ENCODE peak calls at places on chromosomes 4 and X, in five cellular contexts. One of them, this sample, is unnamed.

GRCh38 chr4:1022739-1023066 is 11.3 kb downstream of the FGFRL1 start:
- DNase-seq in cardiac fibroblast: no peak
- DNase-seq in cerebellar cortex: no peak
- DNase-seq in stimulated activated CD8-positive, alpha-beta memory T cell treated with anti-CD3 and anti-CD28 coated beads, Interleukin-15, amount 100 ng/mL, for 24 hours: no peak
- DNase-seq in COLO829: no peak
- DNase-seq in this sample: no peak

GRCh38 chr4:2045518-2045951 is 13.6 kb upstream of the NAT8L start:
- DNase-seq in cardiac fibroblast: no peak
- DNase-seq in cerebellar cortex: peak
- DNase-seq in COLO829: no peak
- DNase-seq in stimulated activated CD8-positive, alpha-beta memory T cell treated with anti-CD3 and anti-CD28 coated beads, Interleukin-15, amount 100 ng/mL, for 24 hours: no peak
- DNase-seq in this sample: no peak

GRCh38 chr4:128159967-128160366 is 98.9 kb downstream of the LARP1B start:
- DNase-seq in cardiac fibroblast: peak
- DNase-seq in stimulated activated CD8-positive, alpha-beta memory T cell treated with anti-CD3 and anti-CD28 coated beads, Interleukin-15, amount 100 ng/mL, for 24 hours: no peak
- DNase-seq in COLO829: no peak
- DNase-seq in cerebellar cortex: no peak
- DNase-seq in this sample: no peak

GRCh38 chrX:133590703-133591505 is 175.6 kb upstream of the GPC4 start:
- DNase-seq in cardiac fibroblast: no peak
- DNase-seq in cerebellar cortex: no peak
- DNase-seq in stimulated activated CD8-positive, alpha-beta memory T cell treated with anti-CD3 and anti-CD28 coated beads, Interleukin-15, amount 100 ng/mL, for 24 hours: no peak
- DNase-seq in COLO829: no peak
- DNase-seq in this sample: no peak

GRCh38 chr4:52861879-52862604 is at the start of gene RASL11B:
- DNase-seq in cardiac fibroblast: peak
- DNase-seq in cerebellar cortex: peak
- DNase-seq in stimulated activated CD8-positive, alpha-beta memory T cell treated with anti-CD3 and anti-CD28 coated beads, Interleukin-15, amount 100 ng/mL, for 24 hours: peak
- DNase-seq in COLO829: peak
- DNase-seq in this sample: no peak

GRCh38 chr4:2792711-2793577 is at the start of gene SH3BP2:
- DNase-seq in cardiac fibroblast: peak
- DNase-seq in COLO829: peak
- DNase-seq in stimulated activated CD8-positive, alpha-beta memory T cell treated with anti-CD3 and anti-CD28 coated beads, Interleukin-15, amount 100 ng/mL, for 24 hours: no peak
- DNase-seq in cerebellar cortex: peak
- DNase-seq in this sample: no peak

GRCh38 chr4:4541040-4541631 is 712 bp downstream of the STX18 start:
- DNase-seq in stimulated activated CD8-positive, alpha-beta memory T cell treated with anti-CD3 and anti-CD28 coated beads, Interleukin-15, amount 100 ng/mL, for 24 hours: no peak
- DNase-seq in cardiac fibroblast: peak
- DNase-seq in COLO829: peak
- DNase-seq in cerebellar cortex: peak
- DNase-seq in this sample: no peak

GRCh38 chr4:87975466-87975865 is at the start of gene SPP1:
- DNase-seq in stimulated activated CD8-positive, alpha-beta memory T cell treated with anti-CD3 and anti-CD28 coated beads, Interleukin-15, amount 100 ng/mL, for 24 hours: no peak
- DNase-seq in cerebellar cortex: peak
- DNase-seq in cardiac fibroblast: peak
- DNase-seq in COLO829: peak
- DNase-seq in this sample: no peak

GRCh38 chrX:134158821-134159512 is 78.0 kb upstream of the CCDC160 start:
- DNase-seq in cardiac fibroblast: no peak
- DNase-seq in stimulated activated CD8-positive, alpha-beta memory T cell treated with anti-CD3 and anti-CD28 coated beads, Interleukin-15, amount 100 ng/mL, for 24 hours: no peak
- DNase-seq in cerebellar cortex: no peak
- DNase-seq in COLO829: no peak
- DNase-seq in this sample: no peak

GRCh38 chr4:108804648-108805273 is 41.9 kb upstream of the ETNPPL start:
- DNase-seq in cerebellar cortex: no peak
- DNase-seq in cardiac fibroblast: no peak
- DNase-seq in stimulated activated CD8-positive, alpha-beta memory T cell treated with anti-CD3 and anti-CD28 coated beads, Interleukin-15, amount 100 ng/mL, for 24 hours: no peak
- DNase-seq in COLO829: no peak
- DNase-seq in this sample: no peak

GRCh38 chr4:181855307-181855706 is 387.9 kb upstream of the TENM3 start:
- DNase-seq in cerebellar cortex: no peak
- DNase-seq in stimulated activated CD8-positive, alpha-beta memory T cell treated with anti-CD3 and anti-CD28 coated beads, Interleukin-15, amount 100 ng/mL, for 24 hours: no peak
- DNase-seq in COLO829: no peak
- DNase-seq in cardiac fibroblast: no peak
- DNase-seq in this sample: no peak

GRCh38 chrX:49868739-49869138 is 10.5 kb upstream of the USP27X start:
- DNase-seq in cerebellar cortex: no peak
- DNase-seq in stimulated activated CD8-positive, alpha-beta memory T cell treated with anti-CD3 and anti-CD28 coated beads, Interleukin-15, amount 100 ng/mL, for 24 hours: no peak
- DNase-seq in cardiac fibroblast: no peak
- DNase-seq in COLO829: no peak
- DNase-seq in this sample: no peak

GRCh38 chrX:70476934-70477733 is 32.5 kb downstream of the DLG3 start:
- DNase-seq in stimulated activated CD8-positive, alpha-beta memory T cell treated with anti-CD3 and anti-CD28 coated beads, Interleukin-15, amount 100 ng/mL, for 24 hours: no peak
- DNase-seq in cardiac fibroblast: peak
- DNase-seq in COLO829: peak
- DNase-seq in cerebellar cortex: no peak
- DNase-seq in this sample: no peak

GRCh38 chrX:37302569-37302968 is 46.6 kb upstream of the PRRG1 start:
- DNase-seq in cardiac fibroblast: peak
- DNase-seq in cerebellar cortex: no peak
- DNase-seq in COLO829: no peak
- DNase-seq in stimulated activated CD8-positive, alpha-beta memory T cell treated with anti-CD3 and anti-CD28 coated beads, Interleukin-15, amount 100 ng/mL, for 24 hours: no peak
- DNase-seq in this sample: no peak

GRCh38 chrX:154457491-154458115 is 478 bp upstream of the PLXNA3 start:
- DNase-seq in COLO829: no peak
- DNase-seq in cardiac fibroblast: peak
- DNase-seq in cerebellar cortex: no peak
- DNase-seq in stimulated activated CD8-positive, alpha-beta memory T cell treated with anti-CD3 and anti-CD28 coated beads, Interleukin-15, amount 100 ng/mL, for 24 hours: no peak
- DNase-seq in this sample: no peak

GRCh38 chr4:52600275-52600674 is 58.8 kb downstream of the USP46 start:
- DNase-seq in stimulated activated CD8-positive, alpha-beta memory T cell treated with anti-CD3 and anti-CD28 coated beads, Interleukin-15, amount 100 ng/mL, for 24 hours: no peak
- DNase-seq in COLO829: no peak
- DNase-seq in cerebellar cortex: no peak
- DNase-seq in cardiac fibroblast: no peak
- DNase-seq in this sample: no peak

GRCh38 chr4:140135529-140136021 is 18.4 kb downstream of the MAML3 start:
- DNase-seq in COLO829: no peak
- DNase-seq in cerebellar cortex: no peak
- DNase-seq in cardiac fibroblast: peak
- DNase-seq in stimulated activated CD8-positive, alpha-beta memory T cell treated with anti-CD3 and anti-CD28 coated beads, Interleukin-15, amount 100 ng/mL, for 24 hours: no peak
- DNase-seq in this sample: no peak

GRCh38 chrX:74262472-74263209 is 41.3 kb upstream of the ZCCHC13 start:
- DNase-seq in cardiac fibroblast: no peak
- DNase-seq in stimulated activated CD8-positive, alpha-beta memory T cell treated with anti-CD3 and anti-CD28 coated beads, Interleukin-15, amount 100 ng/mL, for 24 hours: no peak
- DNase-seq in COLO829: no peak
- DNase-seq in cerebellar cortex: no peak
- DNase-seq in this sample: no peak

GRCh38 chr4:6342530-6343293 is 73.1 kb downstream of the WFS1 start:
- DNase-seq in cardiac fibroblast: peak
- DNase-seq in cerebellar cortex: peak
- DNase-seq in stimulated activated CD8-positive, alpha-beta memory T cell treated with anti-CD3 and anti-CD28 coated beads, Interleukin-15, amount 100 ng/mL, for 24 hours: no peak
- DNase-seq in COLO829: no peak
- DNase-seq in this sample: no peak

GRCh38 chr4:13430834-13431568 is 53.1 kb downstream of the RAB28 start:
- DNase-seq in cerebellar cortex: no peak
- DNase-seq in cardiac fibroblast: no peak
- DNase-seq in stimulated activated CD8-positive, alpha-beta memory T cell treated with anti-CD3 and anti-CD28 coated beads, Interleukin-15, amount 100 ng/mL, for 24 hours: no peak
- DNase-seq in COLO829: peak
- DNase-seq in this sample: no peak

GRCh38 chr4:114208747-114209146 is 229.3 kb upstream of the ARSJ start:
- DNase-seq in cerebellar cortex: no peak
- DNase-seq in cardiac fibroblast: no peak
- DNase-seq in COLO829: no peak
- DNase-seq in stimulated activated CD8-positive, alpha-beta memory T cell treated with anti-CD3 and anti-CD28 coated beads, Interleukin-15, amount 100 ng/mL, for 24 hours: no peak
- DNase-seq in this sample: no peak

GRCh38 chrX:43718956-43719355 is 62.9 kb downstream of the MAOA start:
- DNase-seq in cardiac fibroblast: no peak
- DNase-seq in stimulated activated CD8-positive, alpha-beta memory T cell treated with anti-CD3 and anti-CD28 coated beads, Interleukin-15, amount 100 ng/mL, for 24 hours: no peak
- DNase-seq in COLO829: no peak
- DNase-seq in cerebellar cortex: no peak
- DNase-seq in this sample: no peak

GRCh38 chr4:14169460-14169859 is 541.9 kb upstream of the BOD1L1 start:
- DNase-seq in cerebellar cortex: no peak
- DNase-seq in stimulated activated CD8-positive, alpha-beta memory T cell treated with anti-CD3 and anti-CD28 coated beads, Interleukin-15, amount 100 ng/mL, for 24 hours: no peak
- DNase-seq in COLO829: no peak
- DNase-seq in cardiac fibroblast: peak
- DNase-seq in this sample: no peak

GRCh38 chrX:2383735-2384134 is 117.0 kb downstream of the DHRSX start:
- DNase-seq in cerebellar cortex: no peak
- DNase-seq in COLO829: no peak
- DNase-seq in stimulated activated CD8-positive, alpha-beta memory T cell treated with anti-CD3 and anti-CD28 coated beads, Interleukin-15, amount 100 ng/mL, for 24 hours: no peak
- DNase-seq in cardiac fibroblast: no peak
- DNase-seq in this sample: no peak

GRCh38 chr4:118417325-118417724 is 64.5 kb upstream of the PRSS12 start:
- DNase-seq in cerebellar cortex: no peak
- DNase-seq in COLO829: no peak
- DNase-seq in stimulated activated CD8-positive, alpha-beta memory T cell treated with anti-CD3 and anti-CD28 coated beads, Interleukin-15, amount 100 ng/mL, for 24 hours: no peak
- DNase-seq in cardiac fibroblast: no peak
- DNase-seq in this sample: no peak

GRCh38 chr4:126604273-126604867 is 1028.4 kb upstream of the INTU start:
- DNase-seq in cardiac fibroblast: peak
- DNase-seq in cerebellar cortex: peak
- DNase-seq in COLO829: peak
- DNase-seq in stimulated activated CD8-positive, alpha-beta memory T cell treated with anti-CD3 and anti-CD28 coated beads, Interleukin-15, amount 100 ng/mL, for 24 hours: no peak
- DNase-seq in this sample: no peak

GRCh38 chr4:145716200-145716599 is 36.3 kb downstream of the C4orf51 start:
- DNase-seq in cerebellar cortex: no peak
- DNase-seq in stimulated activated CD8-positive, alpha-beta memory T cell treated with anti-CD3 and anti-CD28 coated beads, Interleukin-15, amount 100 ng/mL, for 24 hours: no peak
- DNase-seq in cardiac fibroblast: peak
- DNase-seq in COLO829: no peak
- DNase-seq in this sample: no peak